ENCODE peak calls at places on chromosomes 3 and 15, in six cellular contexts. T, B, M, P, K and U are unnamed samples.

GRCh38 chr15:71133734-71134464 is 18.6 kb downstream of the THSD4 start:
- DNase-seq in K (no peak), B (no peak), P (no peak), M (no peak), T (no peak), U (no peak)

GRCh38 chr3:154571827-154572226 is 141.8 kb upstream of the GPR149 start:
- DNase-seq in T (no peak), K (no peak), M (no peak), P (no peak), B (no peak), U (no peak)

GRCh38 chr3:50395070-50395860 is 35.9 kb upstream of the TMEM115 start:
- DNase-seq in B (no peak), P (no peak), T (no peak), K (no peak), M (no peak), U (no peak)

GRCh38 chr3:192825657-192826200 is 91.9 kb downstream of the MB21D2 start:
- DNase-seq in K (no peak), M (no peak), P (peak), T (no peak), B (no peak), U (no peak)

GRCh38 chr3:79297242-79297641 is 470.6 kb downstream of the ROBO1 start:
- DNase-seq in P (peak), M (no peak), B (no peak), K (no peak), T (no peak), U (no peak)

GRCh38 chr3:196792771-196793170 is 53.1 kb downstream of the PAK2 start:
- DNase-seq in T (no peak), P (peak), B (no peak), K (no peak), M (no peak), U (no peak)

GRCh38 chr3:36906504-36907149 is 38.2 kb downstream of the TRANK1 start:
- DNase-seq in P (no peak), B (no peak), M (no peak), K (no peak), T (no peak), U (no peak)

GRCh38 chr3:53748512-53749271 is 97.5 kb downstream of the CHDH start:
- DNase-seq in M (no peak), K (peak), T (peak), P (no peak), B (no peak), U (peak)

GRCh38 chr3:190258634-190259033 is 63.6 kb downstream of the CLDN1 start:
- DNase-seq in B (no peak), K (no peak), P (peak), M (no peak), T (no peak), U (no peak)

GRCh38 chr15:74367296-74367854 is at the start of gene CYP11A1:
- DNase-seq in B (no peak), T (no peak), M (no peak), P (no peak), K (no peak), U (no peak)
- TF ChIP-seq POLR2A in B (no peak), T (no peak), M (no peak), P (no peak), K (no peak), U (no peak)

GRCh38 chr15:73368301-73369072 is at the start of gene HCN4:
- DNase-seq in B (peak), T (no peak), K (no peak), P (no peak), M (no peak), U (no peak)
- TF ChIP-seq POLR2AphosphoS5 in B (no peak), T (no peak), K (no peak), P (no peak), M (no peak), U (no peak)

GRCh38 chr3:58627580-58627894 is 39.0 kb downstream of the FAM3D start:
- DNase-seq in P (no peak), T (no peak), B (no peak), K (no peak), M (no peak), U (no peak)

GRCh38 chr3:58629629-58630028 is 36.9 kb downstream of the FAM3D start:
- DNase-seq in K (no peak), B (no peak), M (no peak), P (no peak), T (no peak), U (no peak)

GRCh38 chr3:58630081-58630709 is 36.4 kb downstream of the FAM3D start:
- DNase-seq in K (no peak), M (peak), T (peak), B (peak), P (peak), U (peak)

GRCh38 chr3:58627941-58628340 is 38.6 kb downstream of the FAM3D start:
- DNase-seq in M (no peak), K (no peak), B (no peak), T (no peak), P (no peak), U (no peak)

DNA sequence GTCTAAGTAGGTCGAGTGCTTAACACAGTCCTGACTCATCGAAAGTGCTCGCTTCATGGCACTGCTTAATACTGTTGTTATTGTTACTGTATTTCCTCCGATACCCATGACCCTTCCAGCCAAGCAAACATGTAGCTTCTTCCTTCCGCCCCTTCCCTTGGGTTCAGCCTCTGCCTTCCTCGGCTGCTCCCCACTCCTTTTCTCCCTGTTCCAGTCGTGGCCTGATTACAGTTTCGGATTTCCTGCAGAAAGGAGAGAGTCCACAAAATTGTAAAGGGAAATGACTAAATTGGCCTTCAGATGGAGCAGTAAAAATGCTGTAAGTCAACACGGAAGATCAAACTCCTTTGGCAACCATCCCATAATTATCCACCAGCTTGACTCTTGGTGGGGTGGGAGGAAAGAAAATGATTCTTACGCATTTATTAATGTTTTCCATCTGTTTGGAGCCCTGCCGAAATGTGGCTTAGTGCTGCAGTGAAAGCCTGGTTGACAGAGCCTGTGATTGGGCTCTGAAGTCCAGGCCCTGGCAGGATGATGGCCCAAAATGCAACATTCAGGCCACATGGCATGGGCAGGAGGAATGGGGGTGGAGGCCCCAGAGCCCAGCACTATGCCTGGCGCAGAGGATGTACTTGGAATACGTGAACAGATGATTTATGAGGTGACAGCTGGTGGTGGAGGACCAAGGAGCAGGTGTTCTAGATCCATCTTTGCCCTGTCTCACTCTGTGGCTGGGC is 37.6 kb downstream of the FAM3D start:
- DNase-seq in T (no peak), M (no peak), B (no peak), K (no peak), P (peak), U (no peak)
- TF ChIP-seq TAF1 in T (no peak), M (no peak), B (no peak), K (no peak), P (no peak), U (no peak)

GRCh38 chr3:10939556-10939955 is 53.0 kb upstream of the SLC6A1 start:
- DNase-seq in M (no peak), K (no peak), P (no peak), T (no peak), B (no peak), U (no peak)

GRCh38 chr3:10944866-10945265 is 47.7 kb upstream of the SLC6A1 start:
- DNase-seq in B (no peak), T (no peak), M (no peak), P (no peak), K (no peak), U (no peak)

GRCh38 chr3:10942806-10943205 is 49.7 kb upstream of the SLC6A1 start:
- DNase-seq in K (no peak), P (no peak), B (no peak), M (no peak), T (no peak), U (no peak)

GRCh38 chr3:10940106-10940505 is 52.4 kb upstream of the SLC6A1 start:
- DNase-seq in K (no peak), B (no peak), P (no peak), M (no peak), T (no peak), U (no peak)

DNA sequence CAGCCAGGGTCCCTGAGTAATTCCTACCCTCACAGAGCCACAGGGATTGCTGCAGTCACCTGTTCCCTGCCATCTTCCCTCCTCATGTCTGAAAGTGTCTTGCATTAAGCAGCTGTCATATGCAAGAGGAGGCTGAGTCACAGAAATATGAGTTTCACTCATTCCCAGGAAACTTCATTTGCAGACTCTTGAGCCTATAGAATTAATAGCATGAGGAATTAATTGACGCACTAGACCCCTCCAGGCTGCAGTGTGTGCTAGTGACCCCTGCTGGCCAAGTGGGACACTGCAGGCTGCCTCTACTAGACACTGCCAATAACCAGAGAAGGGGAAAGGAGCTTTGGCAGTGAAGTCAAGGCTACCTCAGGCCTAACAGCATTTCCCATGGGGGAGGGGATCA is 50.6 kb upstream of the SLC6A1 start:
- DNase-seq in B (peak), M (peak), K (no peak), T (no peak), P (no peak), U (no peak)
- TF ChIP-seq POLR2A in B (no peak), M (no peak), K (no peak), T (no peak), P (no peak), U (no peak)

DNA sequence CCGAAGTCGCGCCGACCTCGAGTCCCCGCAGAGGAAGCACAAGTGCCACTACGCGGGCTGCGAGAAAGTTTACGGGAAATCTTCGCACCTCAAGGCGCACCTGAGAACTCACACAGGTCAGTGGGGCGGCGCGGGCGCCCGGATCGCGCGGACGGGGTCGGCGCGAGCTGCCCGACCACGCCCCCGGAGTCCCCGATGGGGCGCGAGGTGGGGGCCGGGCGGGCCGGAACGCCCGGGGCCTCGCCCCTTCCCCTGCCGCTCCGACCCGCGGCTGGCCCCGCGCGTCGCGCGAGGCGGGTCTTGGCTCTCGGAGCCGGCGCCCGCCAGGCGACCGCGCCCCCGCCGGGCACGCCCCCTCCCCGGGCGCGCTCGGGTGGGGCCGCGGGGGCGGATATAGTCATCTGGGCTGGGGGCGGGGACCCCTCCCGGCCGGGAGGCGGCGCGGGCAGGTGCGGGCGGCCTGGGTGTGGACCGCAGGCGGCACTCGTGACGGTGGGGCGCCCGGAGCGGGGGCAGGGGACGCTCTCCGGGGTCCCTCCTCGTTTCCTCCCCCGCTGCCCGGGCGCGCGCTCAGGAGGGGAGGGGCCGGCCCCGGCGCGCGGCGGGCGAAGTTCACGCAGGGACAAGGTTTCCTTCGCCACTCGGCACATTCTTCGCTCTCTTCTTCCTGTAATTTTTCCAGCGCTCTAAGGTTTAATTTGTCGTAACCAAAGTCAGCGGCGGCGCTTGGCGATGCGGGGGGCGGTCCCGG is 1.2 kb downstream of the KLF13 start:
- DNase-seq in M (peak), B (peak), K (no peak), T (no peak), P (peak), U (no peak)
- TF ChIP-seq POLR2AphosphoS5 in M (no peak), B (no peak), K (no peak), T (no peak), P (no peak), U (no peak)

GRCh38 chr3:43854916-43855315 is 164.2 kb downstream of the ABHD5 start:
- DNase-seq in P (no peak), K (no peak), T (no peak), M (no peak), B (no peak), U (no peak)

GRCh38 chr3:43857361-43858051 is 166.8 kb downstream of the ABHD5 start:
- DNase-seq in M (no peak), T (no peak), K (no peak), P (no peak), B (no peak), U (no peak)

GRCh38 chr3:43856761-43857160 is 166.0 kb downstream of the ABHD5 start:
- DNase-seq in K (no peak), B (no peak), T (no peak), M (no peak), P (no peak), U (no peak)

GRCh38 chr3:43855674-43856299 is 165.0 kb downstream of the ABHD5 start:
- DNase-seq in M (peak), T (no peak), P (peak), B (peak), K (peak), U (no peak)

DNA sequence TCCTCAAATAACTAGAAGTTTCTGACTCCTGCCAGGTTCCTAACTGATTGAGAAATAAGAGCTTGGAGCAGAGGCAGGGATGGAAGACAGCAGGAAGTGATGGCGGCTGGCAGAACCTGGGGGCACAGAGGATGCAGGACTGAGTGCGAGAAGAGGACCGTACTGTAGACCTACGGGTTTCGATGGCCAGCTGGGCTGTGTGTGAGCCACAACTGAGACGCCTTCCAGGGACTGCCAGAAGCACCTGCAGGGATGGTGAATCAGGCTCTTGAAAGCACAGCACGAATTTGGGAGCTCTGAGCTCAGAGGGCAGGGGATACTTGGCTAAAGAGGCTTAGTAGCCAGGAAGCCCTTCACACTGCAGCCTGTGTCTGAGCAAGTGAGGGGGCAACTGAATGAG is 165.6 kb downstream of the ABHD5 start:
- DNase-seq in K (no peak), B (no peak), T (no peak), M (no peak), P (no peak), U (no peak)
- TF ChIP-seq TAF1 in K (no peak), B (no peak), T (no peak), M (no peak), P (no peak), U (no peak)

GRCh38 chr3:158731938-158732855 is at the start of gene RARRES1:
- DNase-seq in B (peak), T (peak), P (no peak), M (no peak), K (no peak), U (peak)
- TF ChIP-seq POLR2A in B (no peak), T (no peak), P (no peak), M (no peak), K (peak), U (no peak)

GRCh38 chr3:71064288-71064975 is 519.1 kb downstream of the FOXP1 start:
- DNase-seq in T (no peak), M (peak), K (no peak), B (peak), P (peak), U (no peak)

GRCh38 chr3:71062920-71063767 is 520.4 kb downstream of the FOXP1 start:
- DNase-seq in B (no peak), T (no peak), K (no peak), M (no peak), P (no peak), U (no peak)

GRCh38 chr3:71062037-71062919 is 521.2 kb downstream of the FOXP1 start:
- DNase-seq in M (no peak), P (no peak), T (no peak), K (no peak), B (no peak), U (no peak)

GRCh38 chr3:71064976-71065763 is 518.4 kb downstream of the FOXP1 start:
- DNase-seq in B (peak), T (no peak), P (peak), K (no peak), M (peak), U (no peak)

DNA sequence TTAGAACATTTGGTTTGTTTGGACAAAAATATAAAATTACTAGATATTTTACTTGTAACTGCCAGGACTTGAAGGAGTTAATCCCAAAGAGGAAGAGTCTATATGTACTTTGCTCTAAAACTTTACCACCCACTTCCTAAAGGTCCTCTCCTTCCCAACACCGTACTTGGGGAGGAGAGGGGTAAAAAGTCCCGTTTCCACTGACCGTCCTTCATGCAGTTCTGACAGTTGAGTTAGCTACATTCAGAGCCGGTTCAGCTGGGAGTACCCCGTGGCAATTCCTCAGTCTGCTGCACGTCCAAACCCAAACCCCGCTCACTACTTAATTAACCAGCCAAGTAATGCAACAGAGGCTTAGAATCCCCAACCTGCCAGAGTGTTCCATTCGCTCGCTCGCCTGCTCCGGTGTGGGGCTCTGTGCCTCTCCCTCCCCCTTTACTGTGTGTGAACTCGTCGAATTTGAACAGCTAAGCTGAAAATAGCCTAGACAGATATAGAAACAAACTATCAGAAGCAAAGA is 519.7 kb downstream of the FOXP1 start:
- DNase-seq in T (no peak), B (no peak), K (no peak), M (peak), P (peak), U (no peak)
- TF ChIP-seq POLR2AphosphoS5 in T (no peak), B (peak), K (no peak), M (peak), P (peak), U (no peak)

GRCh38 chr15:34584996-34585395 is 1.5 kb upstream of the GOLGA8B start:
- DNase-seq in T (no peak), M (no peak), B (no peak), K (no peak), P (no peak), U (no peak)

GRCh38 chr15:34581043-34581365 is 2.4 kb downstream of the GOLGA8B start:
- DNase-seq in T (no peak), K (no peak), B (no peak), P (no peak), M (no peak), U (no peak)

GRCh38 chr15:34584321-34584668 is 844 bp upstream of the GOLGA8B start:
- DNase-seq in K (no peak), B (no peak), T (no peak), M (peak), P (no peak), U (peak)

GRCh38 chr15:34582461-34583357 is 742 bp downstream of the GOLGA8B start:
- DNase-seq in T (peak), M (peak), K (no peak), B (peak), P (no peak), U (peak)

GRCh38 chr15:34583399-34584320 is at the start of gene GOLGA8B:
- DNase-seq in K (no peak), T (peak), B (peak), M (peak), P (peak), U (peak)
- TF ChIP-seq TAF1 in K (peak), T (no peak), B (peak), M (peak), P (peak), U (no peak)

DNA sequence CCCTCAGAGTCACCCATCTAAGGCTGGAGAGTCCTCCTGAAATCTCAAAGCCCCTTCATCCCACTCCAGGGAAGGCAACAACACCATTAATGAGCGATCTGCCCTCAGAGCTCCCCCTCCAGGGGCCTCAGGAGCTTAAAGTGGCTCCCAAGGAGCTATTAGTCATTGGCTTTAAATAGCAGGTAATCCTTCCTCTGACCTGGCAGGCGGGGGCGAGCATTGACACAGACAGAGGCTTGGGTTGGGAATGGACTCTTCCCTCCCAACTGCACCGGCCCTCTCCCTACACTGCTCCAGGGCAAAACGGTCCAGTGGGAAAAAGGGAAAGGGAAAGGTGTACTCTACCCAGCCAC is 1.4 kb downstream of the MFGE8 start:
- DNase-seq in T (no peak), M (peak), K (no peak), P (no peak), B (no peak), U (no peak)
- TF ChIP-seq POLR2A in T (no peak), M (no peak), K (no peak), P (no peak), B (no peak), U (no peak)